ENCODE peak calls at places on chromosome 3, in eight cellular contexts. One of them, this sample, is unnamed.
A peak's percentile ranks its signal among the peaks of the same experiment; 100 is the strongest.

GRCh38 chr3:38038447-38038911 is 529 bp upstream of the DLEC1 start:
- DNase-seq in brain microvascular endothelial cell: no peak
- DNase-seq in AG04449: no peak
- DNase-seq in Peyer's patch: no peak
- DNase-seq in heart right ventricle: no peak
- DNase-seq in B cell: no peak
- DNase-seq in mesothelial cell of epicardium: no peak
- DNase-seq in GM10248: no peak
- DNase-seq in this sample: no peak

GRCh38 chr3:14208977-14209394 is 30.4 kb downstream of the LSM3 start:
- DNase-seq in brain microvascular endothelial cell: peak; percentile 44
- DNase-seq in GM10248: no peak
- DNase-seq in AG04449: no peak
- DNase-seq in Peyer's patch: no peak
- DNase-seq in B cell: no peak
- DNase-seq in heart right ventricle: no peak
- DNase-seq in mesothelial cell of epicardium: no peak
- DNase-seq in this sample: no peak

GRCh38 chr3:66629431-66630368 is 128.9 kb upstream of the LRIG1 start:
- DNase-seq in AG04449: no peak
- DNase-seq in B cell: no peak
- DNase-seq in mesothelial cell of epicardium: no peak
- DNase-seq in heart right ventricle: no peak
- DNase-seq in GM10248: no peak
- DNase-seq in Peyer's patch: no peak
- DNase-seq in brain microvascular endothelial cell: no peak
- DNase-seq in this sample: no peak

GRCh38 chr3:46712191-46713047 is 5.2 kb downstream of the PRSS50 start:
- DNase-seq in Peyer's patch: peak; percentile 28
- DNase-seq in B cell: no peak
- DNase-seq in AG04449: no peak
- DNase-seq in mesothelial cell of epicardium: no peak
- DNase-seq in GM10248: no peak
- DNase-seq in brain microvascular endothelial cell: no peak
- DNase-seq in heart right ventricle: no peak
- DNase-seq in this sample: no peak

GRCh38 chr3:71919572-71919971 is 134.6 kb upstream of the PROK2 start:
- DNase-seq in mesothelial cell of epicardium: no peak
- DNase-seq in B cell: no peak
- DNase-seq in heart right ventricle: no peak
- DNase-seq in brain microvascular endothelial cell: no peak
- DNase-seq in Peyer's patch: no peak
- DNase-seq in AG04449: no peak
- DNase-seq in GM10248: no peak
- DNase-seq in this sample: no peak

GRCh38 chr3:2853627-2854026 is 256.5 kb downstream of the IL5RA start:
- DNase-seq in AG04449: no peak
- DNase-seq in GM10248: no peak
- DNase-seq in brain microvascular endothelial cell: no peak
- DNase-seq in B cell: no peak
- DNase-seq in mesothelial cell of epicardium: no peak
- DNase-seq in heart right ventricle: no peak
- DNase-seq in Peyer's patch: no peak
- DNase-seq in this sample: no peak

GRCh38 chr3:29537889-29538609 is 257.2 kb downstream of the RBMS3 start:
- DNase-seq in AG04449: no peak
- DNase-seq in mesothelial cell of epicardium: no peak
- DNase-seq in Peyer's patch: no peak
- DNase-seq in B cell: no peak
- DNase-seq in GM10248: no peak
- DNase-seq in brain microvascular endothelial cell: no peak
- DNase-seq in heart right ventricle: no peak
- DNase-seq in this sample: no peak

GRCh38 chr3:190747566-190747965 is 114.9 kb downstream of the GMNC start:
- DNase-seq in B cell: no peak
- DNase-seq in mesothelial cell of epicardium: no peak
- DNase-seq in AG04449: no peak
- DNase-seq in GM10248: no peak
- DNase-seq in Peyer's patch: no peak
- DNase-seq in brain microvascular endothelial cell: no peak
- DNase-seq in heart right ventricle: no peak
- DNase-seq in this sample: no peak

GRCh38 chr3:66933233-66933632 is 64.9 kb upstream of the KBTBD8 start:
- DNase-seq in mesothelial cell of epicardium: no peak
- DNase-seq in B cell: no peak
- DNase-seq in heart right ventricle: no peak
- DNase-seq in AG04449: no peak
- DNase-seq in GM10248: no peak
- DNase-seq in Peyer's patch: no peak
- DNase-seq in brain microvascular endothelial cell: no peak
- DNase-seq in this sample: no peak

GRCh38 chr3:40871411-40871810 is 327.9 kb upstream of the CTNNB1 start:
- DNase-seq in heart right ventricle: no peak
- DNase-seq in B cell: no peak
- DNase-seq in GM10248: no peak
- DNase-seq in AG04449: no peak
- DNase-seq in Peyer's patch: no peak
- DNase-seq in mesothelial cell of epicardium: no peak
- DNase-seq in brain microvascular endothelial cell: no peak
- DNase-seq in this sample: no peak

DNA sequence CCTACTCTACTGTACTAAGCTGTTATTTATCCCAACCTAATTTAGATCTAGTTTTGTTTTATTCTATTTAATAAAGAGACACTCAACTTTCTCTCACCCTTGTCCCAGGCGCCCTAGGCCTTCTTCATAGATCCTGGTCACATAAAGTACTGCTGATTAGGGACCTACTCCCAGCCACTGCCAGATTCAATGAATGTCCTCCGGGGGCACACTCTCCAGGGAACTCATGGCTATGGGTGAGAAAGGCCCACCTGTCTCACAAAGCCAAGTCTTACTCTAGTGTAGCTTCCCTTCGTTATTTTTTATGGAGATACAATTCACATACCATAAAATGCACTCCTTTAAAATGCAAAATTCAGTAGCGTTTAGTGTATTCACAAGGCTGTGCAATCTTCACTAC is 87.9 kb downstream of the ADCY5 start:
- DNase-seq in mesothelial cell of epicardium: no peak
- DNase-seq in B cell: no peak
- DNase-seq in AG04449: no peak
- DNase-seq in Peyer's patch: no peak
- DNase-seq in GM10248: no peak
- DNase-seq in heart right ventricle: no peak
- DNase-seq in brain microvascular endothelial cell: no peak
- DNase-seq in this sample: no peak
- TF ChIP-seq CTCF in mesothelial cell of epicardium: no peak
- TF ChIP-seq CTCF in B cell: no peak
- TF ChIP-seq CTCF in AG04449: no peak
- TF ChIP-seq CTCF in Peyer's patch: no peak
- TF ChIP-seq CTCF in GM10248: no peak
- TF ChIP-seq CTCF in heart right ventricle: no peak
- TF ChIP-seq CTCF in brain microvascular endothelial cell: peak; percentile 47
- TF ChIP-seq CTCF in this sample: no peak

GRCh38 chr3:56302417-56302816 is 165.8 kb downstream of the ERC2 start:
- DNase-seq in Peyer's patch: no peak
- DNase-seq in B cell: no peak
- DNase-seq in AG04449: no peak
- DNase-seq in heart right ventricle: no peak
- DNase-seq in brain microvascular endothelial cell: no peak
- DNase-seq in mesothelial cell of epicardium: no peak
- DNase-seq in GM10248: no peak
- DNase-seq in this sample: no peak
- TF ChIP-seq CTCF in Peyer's patch: no peak
- TF ChIP-seq CTCF in B cell: no peak
- TF ChIP-seq CTCF in AG04449: no peak
- TF ChIP-seq CTCF in heart right ventricle: no peak
- TF ChIP-seq CTCF in brain microvascular endothelial cell: peak; percentile 51
- TF ChIP-seq CTCF in mesothelial cell of epicardium: peak; percentile 30
- TF ChIP-seq CTCF in GM10248: peak; percentile 10
- TF ChIP-seq CTCF in this sample: no peak

GRCh38 chr3:135107043-135107442 is 312.0 kb downstream of the EPHB1 start:
- DNase-seq in B cell: no peak
- DNase-seq in heart right ventricle: no peak
- DNase-seq in Peyer's patch: no peak
- DNase-seq in AG04449: no peak
- DNase-seq in GM10248: no peak
- DNase-seq in brain microvascular endothelial cell: no peak
- DNase-seq in mesothelial cell of epicardium: no peak
- DNase-seq in this sample: no peak

GRCh38 chr3:135100349-135100741 is 305.3 kb downstream of the EPHB1 start:
- DNase-seq in mesothelial cell of epicardium: no peak
- DNase-seq in GM10248: no peak
- DNase-seq in Peyer's patch: no peak
- DNase-seq in B cell: no peak
- DNase-seq in AG04449: no peak
- DNase-seq in heart right ventricle: no peak
- DNase-seq in brain microvascular endothelial cell: no peak
- DNase-seq in this sample: no peak

GRCh38 chr3:135099734-135100348 is 304.8 kb downstream of the EPHB1 start:
- DNase-seq in Peyer's patch: no peak
- DNase-seq in B cell: no peak
- DNase-seq in brain microvascular endothelial cell: no peak
- DNase-seq in mesothelial cell of epicardium: no peak
- DNase-seq in AG04449: no peak
- DNase-seq in GM10248: no peak
- DNase-seq in heart right ventricle: no peak
- DNase-seq in this sample: no peak

GRCh38 chr3:135106445-135106844 is 311.4 kb downstream of the EPHB1 start:
- DNase-seq in mesothelial cell of epicardium: peak; percentile 47
- DNase-seq in B cell: no peak
- DNase-seq in GM10248: peak; percentile 20
- DNase-seq in heart right ventricle: peak; percentile 11
- DNase-seq in AG04449: no peak
- DNase-seq in Peyer's patch: peak; percentile 78
- DNase-seq in brain microvascular endothelial cell: no peak
- DNase-seq in this sample: no peak

GRCh38 chr3:135103913-135104312 is 308.9 kb downstream of the EPHB1 start:
- DNase-seq in Peyer's patch: no peak
- DNase-seq in AG04449: no peak
- DNase-seq in heart right ventricle: no peak
- DNase-seq in mesothelial cell of epicardium: no peak
- DNase-seq in brain microvascular endothelial cell: no peak
- DNase-seq in B cell: no peak
- DNase-seq in GM10248: no peak
- DNase-seq in this sample: no peak
- TF ChIP-seq CTCF in Peyer's patch: no peak
- TF ChIP-seq CTCF in AG04449: no peak
- TF ChIP-seq CTCF in heart right ventricle: no peak
- TF ChIP-seq CTCF in mesothelial cell of epicardium: no peak
- TF ChIP-seq CTCF in brain microvascular endothelial cell: no peak
- TF ChIP-seq CTCF in B cell: no peak
- TF ChIP-seq CTCF in GM10248: no peak
- TF ChIP-seq CTCF in this sample: no peak

DNA sequence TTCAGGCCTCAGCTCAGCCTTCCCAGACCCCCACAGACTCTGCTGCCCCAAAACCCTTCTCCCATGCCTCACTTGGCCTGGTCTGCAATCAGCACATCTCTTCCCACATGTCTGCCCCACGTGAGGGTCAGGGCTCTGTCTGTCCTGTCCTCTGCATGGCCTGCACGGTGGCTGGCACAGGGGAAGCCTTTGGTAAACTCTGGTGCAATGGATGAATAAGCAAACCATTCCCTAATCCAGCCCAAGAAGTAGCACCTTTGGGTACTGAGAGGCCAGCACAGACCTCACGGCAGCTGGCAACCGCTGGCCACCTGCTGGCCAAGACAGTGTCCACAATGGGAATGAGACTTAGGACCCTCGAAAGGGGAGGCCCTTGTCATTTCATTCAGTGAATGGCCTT is 27.7 kb downstream of the ABTB1 start:
- DNase-seq in Peyer's patch: no peak
- DNase-seq in mesothelial cell of epicardium: no peak
- DNase-seq in heart right ventricle: no peak
- DNase-seq in GM10248: no peak
- DNase-seq in AG04449: no peak
- DNase-seq in B cell: no peak
- DNase-seq in brain microvascular endothelial cell: no peak
- DNase-seq in this sample: no peak
- TF ChIP-seq CTCF in Peyer's patch: no peak
- TF ChIP-seq CTCF in mesothelial cell of epicardium: no peak
- TF ChIP-seq CTCF in heart right ventricle: no peak
- TF ChIP-seq CTCF in GM10248: no peak
- TF ChIP-seq CTCF in AG04449: no peak
- TF ChIP-seq CTCF in B cell: no peak
- TF ChIP-seq CTCF in brain microvascular endothelial cell: peak; percentile 41
- TF ChIP-seq CTCF in this sample: no peak

This sample was measured in natural killer cell.